ENCODE peak calls at places on chromosomes 7 and 10, in eight cellular contexts. E is activated effector memory CD4-positive, alpha-beta T cell treated with anti-CD3 and anti-CD28 coated beads, Interleukin-2, amount 50 U/mL, for 16 hours; J is NCI-H82; V is HL-60; F is iris pigment epithelial cell; B is heart left ventricle; K is activated CD4-positive, alpha-beta T cell treated with anti-CD3 and anti-CD28 coated beads, Interleukin-2, amount 10 ng/mL, durations not matched to agents 7 days and 5 days; X is T-helper 17 cell. O is an unnamed sample.
A peak's percentile ranks its signal among the peaks of the same experiment; 100 is the strongest.

GRCh38 chr10:48343871-48344598 is 37.6 kb downstream of the MAPK8 start:
- DNase-seq in E (no peak), J (no peak), V (no peak), F (peak; percentile 6), B (no peak), K (no peak), X (no peak), O (no peak)

GRCh38 chr10:101258179-101258885 is 29.1 kb upstream of the LBX1 start:
- DNase-seq in E (no peak), J (peak; percentile 63), V (no peak), F (peak; percentile 14), B (no peak), K (no peak), X (no peak), O (no peak)

GRCh38 chr10:93456480-93456879 is 25.7 kb downstream of the MYOF start:
- DNase-seq in E (no peak), J (no peak), V (no peak), F (no peak), B (no peak), K (no peak), X (no peak), O (no peak)

GRCh38 chr10:117619710-117620405 is 77.3 kb downstream of the EMX2 start:
- DNase-seq in E (no peak), J (no peak), V (no peak), F (no peak), B (no peak), K (no peak), X (no peak), O (no peak)

GRCh38 chr7:30366606-30367005 is 82.2 kb downstream of the ZNRF2 start:
- DNase-seq in E (no peak), J (no peak), V (no peak), F (peak; percentile 21), B (no peak), K (no peak), X (no peak), O (no peak)

GRCh38 chr10:77236700-77237099 is 400.9 kb downstream of the KCNMA1 start:
- DNase-seq in E (no peak), J (peak; percentile 6), V (no peak), F (peak; percentile 80), B (no peak), K (no peak), X (no peak), O (no peak)

GRCh38 chr10:10233256-10233655 is 784.4 kb upstream of the CELF2 start:
- DNase-seq in E (no peak), J (no peak), V (no peak), F (no peak), B (no peak), K (no peak), X (no peak), O (no peak)

GRCh38 chr10:108187396-108188012 is 1023.0 kb upstream of the SORCS1 start:
- DNase-seq in E (no peak), J (no peak), V (no peak), F (no peak), B (no peak), K (no peak), X (no peak), O (no peak)

GRCh38 chr10:13458107-13458761 is 70.6 kb downstream of the BEND7 start:
- DNase-seq in E (no peak), J (no peak), V (no peak), F (peak; percentile 55), B (no peak), K (no peak), X (no peak), O (no peak)

GRCh38 chr7:30430300-30430699 is 48.3 kb downstream of the NOD1 start:
- DNase-seq in E (no peak), J (no peak), V (peak; percentile 58), F (no peak), B (no peak), K (no peak), X (no peak), O (no peak)

GRCh38 chr7:84784450-84784849 is 402.4 kb downstream of the SEMA3D start:
- DNase-seq in E (no peak), J (no peak), V (no peak), F (no peak), B (no peak), K (no peak), X (no peak), O (no peak)

GRCh38 chr10:64648915-64649314 is 1127.7 kb downstream of the REEP3 start:
- DNase-seq in E (no peak), J (peak; percentile 41), V (peak; percentile 8), F (no peak), B (no peak), K (no peak), X (no peak), O (no peak)

GRCh38 chr7:48390381-48391327 is 219.4 kb downstream of the ABCA13 start:
- DNase-seq in E (no peak), J (no peak), V (peak; percentile 74), F (no peak), B (no peak), K (no peak), X (no peak), O (no peak)

GRCh38 chr10:18666810-18667209 is 7.6 kb downstream of the ARL5B start:
- DNase-seq in E (no peak), J (no peak), V (no peak), F (peak; percentile 87), B (no peak), K (no peak), X (no peak), O (no peak)

GRCh38 chr10:3486346-3487065 is 298.5 kb downstream of the KLF6 start:
- DNase-seq in E (no peak), J (no peak), V (no peak), F (peak; percentile 49), B (no peak), K (no peak), X (no peak), O (peak; percentile 33)

GRCh38 chr7:68143345-68143744 is 1146.7 kb downstream of the TYW1 start:
- DNase-seq in E (no peak), J (no peak), V (no peak), F (no peak), B (no peak), K (no peak), X (no peak), O (no peak)

GRCh38 chr10:133267293-133267692 is 9.4 kb downstream of the ADAM8 start:
- DNase-seq in E (no peak), J (no peak), V (no peak), F (no peak), B (no peak), K (no peak), X (no peak), O (no peak)

GRCh38 chr7:30029696-30030095 is 1.5 kb downstream of the PLEKHA8 start:
- DNase-seq in E (no peak), J (peak; percentile 14), V (no peak), F (no peak), B (no peak), K (peak; percentile 8), X (no peak), O (no peak)

GRCh38 chr7:88835147-88835728 is 39.7 kb upstream of the TEX47 start:
- DNase-seq in E (no peak), J (peak; percentile 80), V (peak; percentile 10), F (peak; percentile 8), B (no peak), K (no peak), X (no peak), O (peak; percentile 70)

GRCh38 chr10:19931886-19932285 is 115.7 kb downstream of the PLXDC2 start:
- DNase-seq in E (no peak), J (no peak), V (no peak), F (no peak), B (no peak), K (no peak), X (no peak), O (peak; percentile 22)

GRCh38 chr7:47153571-47153970 is 428.3 kb downstream of the TNS3 start:
- DNase-seq in E (no peak), J (no peak), V (no peak), F (peak; percentile 21), B (no peak), K (no peak), X (no peak), O (peak; percentile 52)

GRCh38 chr10:16848562-16849154 is 31.4 kb upstream of the RSU1 start:
- DNase-seq in E (no peak), J (no peak), V (no peak), F (peak; percentile 38), B (no peak), K (no peak), X (no peak), O (no peak)

GRCh38 chr10:12726971-12727831 is 274.3 kb downstream of the CCDC3 start:
- DNase-seq in E (no peak), J (no peak), V (no peak), F (peak; percentile 59), B (no peak), K (peak; percentile 12), X (no peak), O (no peak)

GRCh38 chr7:27237735-27238334 is 4.8 kb upstream of the EVX1 start:
- DNase-seq in E (no peak), J (no peak), V (no peak), F (peak; percentile 9), B (no peak), K (no peak), X (no peak), O (no peak)

GRCh38 chr7:24836084-24836483 is 78.8 kb upstream of the GSDME start:
- DNase-seq in E (no peak), J (no peak), V (no peak), F (no peak), B (no peak), K (no peak), X (no peak), O (no peak)

GRCh38 chr10:80407836-80408197 is 534 bp upstream of the PRXL2A start:
- DNase-seq in E (peak; percentile 72), J (peak; percentile 57), V (no peak), F (no peak), B (peak; percentile 68), K (no peak), X (no peak), O (peak; percentile 9)

GRCh38 chr10:113997428-113997827 is 46.2 kb upstream of the ADRB1 start:
- DNase-seq in E (no peak), J (no peak), V (no peak), F (no peak), B (peak; percentile 60), K (no peak), X (no peak), O (no peak)

GRCh38 chr10:128573236-128573800 is 447.1 kb upstream of the MKI67 start:
- DNase-seq in E (no peak), J (no peak), V (no peak), F (no peak), B (no peak), K (no peak), X (no peak), O (no peak)

GRCh38 chr7:155439311-155440017 is 18.5 kb upstream of the EN2 start:
- DNase-seq in E (no peak), J (no peak), V (no peak), F (no peak), B (peak; percentile 56), K (no peak), X (no peak), O (no peak)

GRCh38 chr10:51171946-51172345 is 97.7 kb downstream of the PRKG1 start:
- DNase-seq in E (no peak), J (no peak), V (no peak), F (peak; percentile 51), B (no peak), K (no peak), X (no peak), O (no peak)

GRCh38 chr7:105796365-105796764 is 80.0 kb downstream of the ATXN7L1 start:
- DNase-seq in E (no peak), J (no peak), V (no peak), F (peak; percentile 84), B (no peak), K (no peak), X (no peak), O (no peak)